ENCODE peak calls at places on chromosomes 16 and 17, in ten cellular contexts. Q is CD8-positive, alpha-beta T cell; Z is iPS DF 6.9; B is cardiac fibroblast; T is sigmoid colon; S is astrocyte of the cerebellum; J is pancreas; W is cardiac muscle cell; G is H1; X is astrocyte of the spinal cord. V is an unnamed sample.
A peak's percentile ranks its signal among the peaks of the same experiment; 100 is the strongest.

GRCh38 chr16:7083086-7083485 is 249.6 kb upstream of the RBFOX1 start:
- DNase-seq in Q (no peak), Z (no peak), B (no peak), T (no peak), S (no peak), J (no peak), W (no peak), G (no peak), X (no peak), V (peak; percentile 8)

GRCh38 chr16:88374736-88375135 is 8.0 kb upstream of the ZNF469 start:
- DNase-seq in Q (no peak), Z (no peak), B (no peak), T (peak; percentile 33), S (no peak), J (peak; percentile 28), W (no peak), G (no peak), X (no peak), V (no peak)

GRCh38 chr16:9845661-9846361 is 336.4 kb downstream of the GRIN2A start:
- DNase-seq in Q (no peak), Z (no peak), B (peak; percentile 85), T (no peak), S (no peak), J (no peak), W (no peak), G (no peak), X (no peak), V (no peak)

GRCh38 chr17:81083125-81083765 is 48.3 kb downstream of the BAIAP2 start:
- DNase-seq in Q (no peak), Z (no peak), B (no peak), T (no peak), S (no peak), J (no peak), W (no peak), G (no peak), X (peak; percentile 25), V (no peak)

GRCh38 chr16:86195863-86196630 is 297.1 kb downstream of the IRF8 start:
- DNase-seq in Q (no peak), Z (peak; percentile 31), B (no peak), T (no peak), S (no peak), J (no peak), W (peak; percentile 95), G (no peak), X (no peak), V (no peak)

GRCh38 chr17:38918129-38918913 is 7.1 kb upstream of the LASP1NB start:
- DNase-seq in Q (no peak), Z (no peak), B (no peak), T (peak; percentile 63), S (no peak), J (peak; percentile 54), W (no peak), G (peak; percentile 62), X (no peak), V (no peak)

GRCh38 chr16:2584742-2585650 is 47.2 kb downstream of the PDPK1 start:
- DNase-seq in Q (no peak), Z (no peak), B (no peak), T (peak; percentile 78), S (no peak), J (peak; percentile 38), W (no peak), G (no peak), X (peak; percentile 11), V (no peak)

GRCh38 chr17:70100983-70101382 is 26.0 kb downstream of the KCNJ16 start:
- DNase-seq in Q (no peak), Z (no peak), B (peak; percentile 42), T (no peak), S (no peak), J (no peak), W (no peak), G (no peak), X (no peak), V (no peak)

GRCh38 chr17:3913531-3914318 is 2.5 kb downstream of the P2RX1 start:
- DNase-seq in Q (peak; percentile 86), Z (peak; percentile 68), B (peak; percentile 79), T (peak; percentile 88), S (no peak), J (peak; percentile 94), W (peak; percentile 80), G (peak; percentile 95), X (peak; percentile 58), V (peak; percentile 25)

GRCh38 chr17:64240741-64241347 is 22.2 kb downstream of the TEX2 start:
- DNase-seq in Q (no peak), Z (no peak), B (peak; percentile 63), T (peak; percentile 92), S (peak; percentile 31), J (no peak), W (no peak), G (no peak), X (peak; percentile 77), V (peak; percentile 58)

GRCh38 chr17:38572665-38573365 is 32.9 kb downstream of the SRCIN1 start:
- DNase-seq in Q (no peak), Z (no peak), B (no peak), T (no peak), S (no peak), J (peak; percentile 75), W (peak; percentile 83), G (no peak), X (no peak), V (no peak)

GRCh38 chr16:66204761-66205160 is 161.7 kb upstream of the CDH5 start:
- DNase-seq in Q (no peak), Z (no peak), B (peak; percentile 29), T (no peak), S (peak; percentile 87), J (no peak), W (no peak), G (no peak), X (peak; percentile 72), V (no peak)

GRCh38 chr16:60979119-60979518 is 1057.1 kb downstream of the CDH8 start:
- DNase-seq in Q (no peak), Z (no peak), B (no peak), T (no peak), S (no peak), J (no peak), W (no peak), G (no peak), X (no peak), V (no peak)

GRCh38 chr17:74922694-74923537 is at the start of gene USH1G:
- DNase-seq in Q (no peak), Z (no peak), B (no peak), T (no peak), S (no peak), J (no peak), W (peak; percentile 48), G (peak; percentile 69), X (no peak), V (no peak)

GRCh38 chr17:79870540-79870939 is 31.3 kb upstream of the CBX4 start:
- DNase-seq in Q (no peak), Z (no peak), B (no peak), T (no peak), S (no peak), J (no peak), W (no peak), G (no peak), X (no peak), V (no peak)

GRCh38 chr17:17151962-17152361 is 54.2 kb downstream of the PLD6 start:
- DNase-seq in Q (no peak), Z (no peak), B (peak; percentile 95), T (peak; percentile 96), S (peak; percentile 87), J (no peak), W (no peak), G (no peak), X (peak; percentile 95), V (peak; percentile 74)

DNA sequence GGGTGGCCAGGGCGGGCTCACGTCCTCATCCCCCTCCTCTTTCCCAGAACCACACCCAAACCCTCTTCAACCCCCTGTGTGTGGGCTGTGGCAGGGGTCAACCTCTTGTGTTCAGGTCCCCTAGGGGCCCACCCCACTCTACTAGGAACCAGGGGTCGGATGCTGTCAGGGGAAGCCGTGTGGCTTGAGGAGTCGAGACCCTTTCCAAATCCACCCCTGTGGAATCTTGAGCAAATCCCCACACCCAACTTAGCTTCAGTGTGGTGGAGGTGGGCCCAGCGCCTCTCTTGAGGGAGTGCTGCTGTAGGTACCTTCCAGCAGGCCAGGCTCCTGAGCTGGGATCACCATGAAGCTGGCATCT is 121.5 kb downstream of the MRM1 start:
- DNase-seq in Q (no peak), Z (no peak), B (no peak), T (no peak), S (no peak), J (no peak), W (no peak), G (no peak), X (no peak), V (no peak)
- H3K4me3 ChIP-seq in Q (peak overlapping the region; percentile 61), Z (no peak overlapping the region), B (no peak overlapping the region), T (peak overlapping the region; percentile 45), S (no peak overlapping the region), J (no peak overlapping the region), W (peak overlapping the region; percentile 17), G (no peak overlapping the region), X (no peak overlapping the region), V (no peak overlapping the region)

GRCh38 chr16:70682239-70683145 is 3.4 kb downstream of the MTSS2 start:
- DNase-seq in Q (no peak), Z (no peak), B (no peak), T (no peak), S (no peak), J (no peak), W (no peak), G (no peak), X (no peak), V (no peak)
- H3K4me3 ChIP-seq in Q (no peak overlapping the region), Z (no peak overlapping the region), B (no peak overlapping the region), T (peak overlapping the region; percentile 85), S (peak overlapping the region; percentile 17), J (no peak overlapping the region), W (no peak overlapping the region), G (no peak overlapping the region), X (no peak overlapping the region), V (peak overlapping the region; percentile 83)

DNA sequence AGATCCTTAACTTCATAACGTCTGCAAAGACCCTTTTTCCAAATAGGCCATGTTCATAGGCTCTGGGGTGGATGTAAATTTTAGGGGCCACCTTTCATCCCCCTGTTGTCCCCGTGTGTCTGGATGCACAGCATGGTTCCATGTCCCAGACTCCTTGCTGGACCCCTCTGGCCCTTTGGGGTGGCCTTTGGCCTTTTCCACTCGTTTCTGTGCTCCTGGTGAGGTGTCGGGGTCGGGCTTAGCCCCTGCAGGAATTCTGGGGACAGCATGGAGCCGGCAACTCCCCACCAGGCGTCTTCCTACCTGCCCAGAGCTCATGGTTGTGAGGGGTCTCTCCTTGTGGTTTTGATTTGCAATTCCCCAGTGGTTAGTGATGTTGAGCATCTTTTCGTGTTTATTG is 183.5 kb downstream of the SEC14L1 start:
- DNase-seq in Q (no peak), Z (no peak), B (no peak), T (peak; percentile 62), S (no peak), J (no peak), W (no peak), G (no peak), X (no peak), V (no peak)
- H3K4me3 ChIP-seq in Q (no peak overlapping the region), Z (no peak overlapping the region), B (peak overlapping the region; percentile 63), T (no peak overlapping the region), S (no peak overlapping the region), J (no peak overlapping the region), W (no peak overlapping the region), G (no peak overlapping the region), X (no peak overlapping the region), V (no peak overlapping the region)

DNA sequence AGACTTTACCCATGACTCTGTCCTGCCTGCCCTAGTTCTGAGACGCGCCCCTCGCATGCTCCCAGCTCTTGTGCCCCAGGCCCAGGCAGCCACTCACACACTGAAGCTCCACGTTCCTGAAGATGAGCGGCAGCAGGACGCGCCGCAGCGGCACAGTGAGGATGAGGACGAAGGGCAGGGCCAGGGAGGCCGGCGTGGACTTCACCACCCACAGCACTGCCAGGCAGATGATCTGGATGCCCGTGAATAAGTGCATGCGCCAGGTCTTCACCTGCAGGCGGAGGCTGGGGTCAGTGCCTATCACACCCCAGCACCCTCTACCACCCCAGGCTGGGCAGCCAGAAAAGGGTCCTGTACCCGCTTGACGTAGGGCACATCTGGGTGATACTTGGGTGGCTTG is 16.9 kb downstream of the SLC4A1 start:
- DNase-seq in Q (no peak), Z (no peak), B (no peak), T (no peak), S (no peak), J (no peak), W (no peak), G (no peak), X (no peak), V (no peak)
- H3K4me3 ChIP-seq in Q (no peak overlapping the region), Z (no peak overlapping the region), B (no peak overlapping the region), T (no peak overlapping the region), S (no peak overlapping the region), J (no peak overlapping the region), W (no peak overlapping the region), G (no peak overlapping the region), X (no peak overlapping the region), V (no peak overlapping the region)

V was measured in skeletal muscle cell.